ENCODE peak calls at places on chromosomes 12 and 14, in five cellular contexts. One of them, this sample, is unnamed.

GRCh38 chr12:6084261-6084968 is 40.1 kb downstream of the VWF start:
- DNase-seq in tibial nerve: no peak
- DNase-seq in NCI-H2107: no peak
- DNase-seq in A172: peak
- DNase-seq in ovary: no peak
- DNase-seq in this sample: no peak

GRCh38 chr12:115584156-115584555 is 693.3 kb downstream of the MED13L start:
- DNase-seq in NCI-H2107: no peak
- DNase-seq in A172: no peak
- DNase-seq in ovary: no peak
- DNase-seq in tibial nerve: no peak
- DNase-seq in this sample: no peak

GRCh38 chr14:61025239-61026223 is 44.5 kb downstream of the SLC38A6 start:
- DNase-seq in A172: peak
- DNase-seq in ovary: peak
- DNase-seq in NCI-H2107: peak
- DNase-seq in tibial nerve: peak
- DNase-seq in this sample: no peak

GRCh38 chr12:11534064-11534463 is 115.4 kb upstream of the ETV6 start:
- DNase-seq in ovary: no peak
- DNase-seq in NCI-H2107: no peak
- DNase-seq in tibial nerve: no peak
- DNase-seq in A172: no peak
- DNase-seq in this sample: no peak

GRCh38 chr12:63103489-63104131 is 47.4 kb downstream of the AVPR1A start:
- DNase-seq in ovary: no peak
- DNase-seq in tibial nerve: no peak
- DNase-seq in A172: peak
- DNase-seq in NCI-H2107: peak
- DNase-seq in this sample: no peak

GRCh38 chr14:104037074-104037473 is 48.4 kb upstream of the ASPG start:
- DNase-seq in A172: no peak
- DNase-seq in NCI-H2107: no peak
- DNase-seq in ovary: no peak
- DNase-seq in tibial nerve: no peak
- DNase-seq in this sample: no peak

GRCh38 chr14:95891742-95892141 is 15.1 kb downstream of the TUNAR start:
- DNase-seq in NCI-H2107: no peak
- DNase-seq in tibial nerve: no peak
- DNase-seq in A172: peak
- DNase-seq in ovary: no peak
- DNase-seq in this sample: no peak

GRCh38 chr14:102822311-102822863 is 45.1 kb downstream of the TRAF3 start:
- DNase-seq in NCI-H2107: no peak
- DNase-seq in A172: no peak
- DNase-seq in ovary: no peak
- DNase-seq in tibial nerve: no peak
- DNase-seq in this sample: no peak

GRCh38 chr14:75825147-75825592 is 156.6 kb downstream of the TGFB3 start:
- DNase-seq in ovary: no peak
- DNase-seq in tibial nerve: peak
- DNase-seq in A172: no peak
- DNase-seq in NCI-H2107: no peak
- DNase-seq in this sample: peak

GRCh38 chr12:120583478-120584030 is 2.4 kb upstream of the POP5 start:
- DNase-seq in ovary: peak
- DNase-seq in NCI-H2107: peak
- DNase-seq in tibial nerve: peak
- DNase-seq in A172: peak
- DNase-seq in this sample: no peak

GRCh38 chr12:10384191-10384590 is 5.7 kb downstream of the KLRK1 start:
- DNase-seq in NCI-H2107: no peak
- DNase-seq in tibial nerve: no peak
- DNase-seq in ovary: no peak
- DNase-seq in A172: no peak
- DNase-seq in this sample: no peak

GRCh38 chr12:27142102-27142721 is 59.8 kb upstream of the C12orf71 start:
- DNase-seq in A172: peak
- DNase-seq in tibial nerve: peak
- DNase-seq in ovary: peak
- DNase-seq in NCI-H2107: peak
- DNase-seq in this sample: no peak

GRCh38 chr12:90938451-90938850 is 16.5 kb downstream of the CCER1 start:
- DNase-seq in NCI-H2107: no peak
- DNase-seq in tibial nerve: no peak
- DNase-seq in A172: peak
- DNase-seq in ovary: no peak
- DNase-seq in this sample: no peak

GRCh38 chr14:31842905-31843304 is 234.2 kb upstream of the ARHGAP5 start:
- DNase-seq in ovary: no peak
- DNase-seq in NCI-H2107: peak
- DNase-seq in A172: no peak
- DNase-seq in tibial nerve: no peak
- DNase-seq in this sample: no peak

GRCh38 chr14:35261774-35262173 is 30.4 kb upstream of the PSMA6 start:
- DNase-seq in NCI-H2107: no peak
- DNase-seq in tibial nerve: peak
- DNase-seq in ovary: no peak
- DNase-seq in A172: no peak
- DNase-seq in this sample: no peak

GRCh38 chr12:49489720-49490119 is 49.1 kb upstream of the KCNH3 start:
- DNase-seq in tibial nerve: no peak
- DNase-seq in NCI-H2107: no peak
- DNase-seq in A172: peak
- DNase-seq in ovary: no peak
- DNase-seq in this sample: no peak

GRCh38 chr12:104006929-104007328 is 41.3 kb downstream of the TDG start:
- DNase-seq in ovary: no peak
- DNase-seq in tibial nerve: no peak
- DNase-seq in NCI-H2107: no peak
- DNase-seq in A172: peak
- DNase-seq in this sample: no peak

GRCh38 chr12:120292411-120292660 is 633 bp upstream of the RNU4-2 start:
- DNase-seq in NCI-H2107: no peak
- DNase-seq in A172: no peak
- DNase-seq in ovary: no peak
- DNase-seq in tibial nerve: no peak
- DNase-seq in this sample: no peak